ENCODE peak calls at places on chromosomes 4 and X, in four cellular contexts. One of them, this sample, is unnamed.

GRCh38 chr4:8362483-8362882 is 78.0 kb downstream of the ACOX3 start:
- DNase-seq in heart left ventricle: no peak
- DNase-seq in CD8-positive, alpha-beta T cell: no peak
- DNase-seq in Calu3: no peak
- DNase-seq in this sample: no peak

GRCh38 chrX:35416783-35417182 is 381.4 kb upstream of the MAGEB16 start:
- DNase-seq in Calu3: no peak
- DNase-seq in CD8-positive, alpha-beta T cell: no peak
- DNase-seq in heart left ventricle: no peak
- DNase-seq in this sample: no peak

GRCh38 chrX:68883800-68884199 is 55.0 kb downstream of the EFNB1 start:
- DNase-seq in Calu3: peak
- DNase-seq in heart left ventricle: no peak
- DNase-seq in CD8-positive, alpha-beta T cell: no peak
- DNase-seq in this sample: no peak

GRCh38 chr4:16505726-16506125 is 279.5 kb upstream of the TAPT1 start:
- DNase-seq in CD8-positive, alpha-beta T cell: no peak
- DNase-seq in heart left ventricle: peak
- DNase-seq in Calu3: no peak
- DNase-seq in this sample: no peak

GRCh38 chrX:19549838-19550237 is 34.5 kb upstream of the MAP3K15 start:
- DNase-seq in CD8-positive, alpha-beta T cell: no peak
- DNase-seq in Calu3: no peak
- DNase-seq in heart left ventricle: no peak
- DNase-seq in this sample: no peak

GRCh38 chr4:138262058-138262838 is 20.1 kb upstream of the SLC7A11 start:
- DNase-seq in heart left ventricle: no peak
- DNase-seq in CD8-positive, alpha-beta T cell: no peak
- DNase-seq in Calu3: no peak
- DNase-seq in this sample: no peak

GRCh38 chrX:120549483-120550452 is 11.0 kb downstream of the CUL4B start:
- DNase-seq in heart left ventricle: no peak
- DNase-seq in Calu3: peak
- DNase-seq in CD8-positive, alpha-beta T cell: no peak
- DNase-seq in this sample: no peak

GRCh38 chrX:108537005-108537404 is 97.4 kb downstream of the COL4A5 start:
- DNase-seq in CD8-positive, alpha-beta T cell: no peak
- DNase-seq in heart left ventricle: no peak
- DNase-seq in Calu3: peak
- DNase-seq in this sample: no peak

GRCh38 chr4:108749119-108749518 is 13.7 kb downstream of the ETNPPL start:
- DNase-seq in Calu3: peak
- DNase-seq in CD8-positive, alpha-beta T cell: no peak
- DNase-seq in heart left ventricle: no peak
- DNase-seq in this sample: no peak

GRCh38 chrX:25968920-25969319 is 169.2 kb upstream of the MAGEB18 start:
- DNase-seq in heart left ventricle: peak
- DNase-seq in Calu3: peak
- DNase-seq in CD8-positive, alpha-beta T cell: no peak
- DNase-seq in this sample: no peak

GRCh38 chr4:52051615-52052474 is 741 bp downstream of the SPATA18 start:
- DNase-seq in CD8-positive, alpha-beta T cell: no peak
- DNase-seq in heart left ventricle: peak
- DNase-seq in Calu3: peak
- DNase-seq in this sample: peak
- TF ChIP-seq CTCF in CD8-positive, alpha-beta T cell: no peak
- TF ChIP-seq CTCF in heart left ventricle: no peak
- TF ChIP-seq CTCF in Calu3: no peak
- TF ChIP-seq CTCF in this sample: no peak

GRCh38 chr4:73964862-73965611 is 16.8 kb downstream of the PF4 start:
- DNase-seq in CD8-positive, alpha-beta T cell: no peak
- DNase-seq in heart left ventricle: no peak
- DNase-seq in Calu3: peak
- DNase-seq in this sample: no peak
- TF ChIP-seq CTCF in CD8-positive, alpha-beta T cell: no peak
- TF ChIP-seq CTCF in heart left ventricle: no peak
- TF ChIP-seq CTCF in Calu3: peak
- TF ChIP-seq CTCF in this sample: peak

GRCh38 chrX:94107981-94108380 is 434.0 kb downstream of the FAM133A start:
- DNase-seq in CD8-positive, alpha-beta T cell: no peak
- DNase-seq in heart left ventricle: no peak
- DNase-seq in Calu3: no peak
- DNase-seq in this sample: no peak
- TF ChIP-seq CTCF in CD8-positive, alpha-beta T cell: no peak
- TF ChIP-seq CTCF in heart left ventricle: no peak
- TF ChIP-seq CTCF in Calu3: no peak
- TF ChIP-seq CTCF in this sample: no peak

GRCh38 chrX:43654431-43655150 is 1.5 kb upstream of the MAOA start:
- DNase-seq in heart left ventricle: peak
- DNase-seq in Calu3: peak
- DNase-seq in CD8-positive, alpha-beta T cell: peak
- DNase-seq in this sample: peak
- TF ChIP-seq CTCF in heart left ventricle: peak
- TF ChIP-seq CTCF in Calu3: no peak
- TF ChIP-seq CTCF in CD8-positive, alpha-beta T cell: no peak
- TF ChIP-seq CTCF in this sample: peak

GRCh38 chr4:142660728-142661127 is 185.4 kb downstream of the INPP4B start:
- DNase-seq in CD8-positive, alpha-beta T cell: no peak
- DNase-seq in Calu3: no peak
- DNase-seq in heart left ventricle: no peak
- DNase-seq in this sample: no peak
- TF ChIP-seq CTCF in CD8-positive, alpha-beta T cell: no peak
- TF ChIP-seq CTCF in Calu3: no peak
- TF ChIP-seq CTCF in heart left ventricle: no peak
- TF ChIP-seq CTCF in this sample: no peak

GRCh38 chr4:6348408-6348807 is 78.8 kb downstream of the WFS1 start:
- DNase-seq in heart left ventricle: no peak
- DNase-seq in Calu3: no peak
- DNase-seq in CD8-positive, alpha-beta T cell: no peak
- DNase-seq in this sample: no peak
- TF ChIP-seq CTCF in heart left ventricle: no peak
- TF ChIP-seq CTCF in Calu3: no peak
- TF ChIP-seq CTCF in CD8-positive, alpha-beta T cell: no peak
- TF ChIP-seq CTCF in this sample: no peak

DNA sequence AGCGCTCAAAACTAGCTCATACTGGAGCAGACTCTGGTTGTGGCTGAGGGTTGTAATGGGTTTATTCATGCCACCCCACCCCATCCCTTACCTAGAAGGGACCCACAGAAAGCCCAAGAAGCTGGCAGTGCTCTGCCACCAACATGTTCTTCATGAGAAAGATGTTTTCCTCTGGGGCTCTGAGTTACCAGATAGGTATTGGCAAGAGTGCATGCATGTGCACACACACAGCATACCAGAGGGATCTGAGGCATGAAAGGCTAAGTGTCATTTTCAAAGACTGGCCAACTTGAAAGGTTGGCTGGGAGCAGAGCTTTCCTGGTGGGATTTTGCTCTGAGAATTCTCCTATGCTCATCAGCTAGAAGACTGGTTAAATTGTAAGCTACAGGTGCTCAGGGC is 65.2 kb downstream of the PHOX2B start:
- DNase-seq in heart left ventricle: no peak
- DNase-seq in CD8-positive, alpha-beta T cell: no peak
- DNase-seq in Calu3: no peak
- DNase-seq in this sample: no peak
- TF ChIP-seq CTCF in heart left ventricle: no peak
- TF ChIP-seq CTCF in CD8-positive, alpha-beta T cell: no peak
- TF ChIP-seq CTCF in Calu3: no peak
- TF ChIP-seq CTCF in this sample: no peak

DNA sequence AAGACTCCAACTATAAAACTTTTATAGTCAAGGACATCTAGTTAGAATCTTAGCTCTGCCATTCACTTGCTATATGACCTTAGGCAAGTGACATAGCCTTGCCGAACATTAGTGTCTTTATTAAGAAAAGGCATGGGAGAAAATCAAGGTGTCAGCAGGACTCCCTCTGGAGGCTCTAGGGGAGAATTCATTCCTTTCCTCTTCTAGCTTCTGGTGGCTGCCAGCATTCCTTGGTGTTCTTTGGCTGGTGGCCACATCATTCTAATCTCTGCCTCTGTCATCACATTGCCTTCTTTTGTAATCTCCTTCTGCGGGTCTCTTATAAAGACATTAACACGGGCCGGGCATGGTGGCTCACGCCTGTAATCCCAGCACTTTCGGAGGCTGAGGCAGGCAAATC is 99.8 kb downstream of the PPP1R2C start:
- DNase-seq in CD8-positive, alpha-beta T cell: no peak
- DNase-seq in Calu3: peak
- DNase-seq in heart left ventricle: no peak
- DNase-seq in this sample: no peak
- TF ChIP-seq CTCF in CD8-positive, alpha-beta T cell: no peak
- TF ChIP-seq CTCF in Calu3: no peak
- TF ChIP-seq CTCF in heart left ventricle: no peak
- TF ChIP-seq CTCF in this sample: peak

GRCh38 chr4:99633772-99634171 is 23.9 kb downstream of the C4orf54 start:
- DNase-seq in Calu3: no peak
- DNase-seq in CD8-positive, alpha-beta T cell: no peak
- DNase-seq in heart left ventricle: no peak
- DNase-seq in this sample: no peak
- TF ChIP-seq CTCF in Calu3: no peak
- TF ChIP-seq CTCF in CD8-positive, alpha-beta T cell: no peak
- TF ChIP-seq CTCF in heart left ventricle: no peak
- TF ChIP-seq CTCF in this sample: no peak